ENCODE peak calls at places on chromosomes 6 and 20, in five cellular contexts. One of them, this sample, is unnamed.

GRCh38 chr20:59772373-59772705 is 161.1 kb downstream of the SYCP2 start:
- DNase-seq in activated CD4-positive, CD25-positive, alpha-beta regulatory T cell: no peak
- DNase-seq in anterior cingulate cortex: no peak
- DNase-seq in activated naive CD4-positive, alpha-beta T cell treated with anti-CD3 and anti-CD28 coated beads, Interleukin-2, amount 10 ng/mL, durations not matched to agents 7 days and 5 days: no peak
- DNase-seq in Karpas-422: no peak
- DNase-seq in this sample: no peak

GRCh38 chr6:16168121-16168520 is 39.2 kb downstream of the MYLIP start:
- DNase-seq in activated CD4-positive, CD25-positive, alpha-beta regulatory T cell: no peak
- DNase-seq in Karpas-422: no peak
- DNase-seq in anterior cingulate cortex: no peak
- DNase-seq in activated naive CD4-positive, alpha-beta T cell treated with anti-CD3 and anti-CD28 coated beads, Interleukin-2, amount 10 ng/mL, durations not matched to agents 7 days and 5 days: no peak
- DNase-seq in this sample: no peak

GRCh38 chr20:25601659-25602058 is 16.3 kb upstream of the NINL start:
- DNase-seq in anterior cingulate cortex: no peak
- DNase-seq in Karpas-422: no peak
- DNase-seq in activated naive CD4-positive, alpha-beta T cell treated with anti-CD3 and anti-CD28 coated beads, Interleukin-2, amount 10 ng/mL, durations not matched to agents 7 days and 5 days: no peak
- DNase-seq in activated CD4-positive, CD25-positive, alpha-beta regulatory T cell: no peak
- DNase-seq in this sample: no peak

GRCh38 chr20:5887386-5887785 is 62.9 kb downstream of the TRMT6 start:
- DNase-seq in anterior cingulate cortex: no peak
- DNase-seq in Karpas-422: no peak
- DNase-seq in activated CD4-positive, CD25-positive, alpha-beta regulatory T cell: no peak
- DNase-seq in activated naive CD4-positive, alpha-beta T cell treated with anti-CD3 and anti-CD28 coated beads, Interleukin-2, amount 10 ng/mL, durations not matched to agents 7 days and 5 days: no peak
- DNase-seq in this sample: no peak

GRCh38 chr6:41182069-41183034 is 18.6 kb downstream of the TREML2 start:
- DNase-seq in activated naive CD4-positive, alpha-beta T cell treated with anti-CD3 and anti-CD28 coated beads, Interleukin-2, amount 10 ng/mL, durations not matched to agents 7 days and 5 days: peak; percentile 75
- DNase-seq in anterior cingulate cortex: no peak
- DNase-seq in Karpas-422: peak; percentile 88
- DNase-seq in activated CD4-positive, CD25-positive, alpha-beta regulatory T cell: no peak
- DNase-seq in this sample: peak; percentile 36

GRCh38 chr6:38542031-38542430 is 97.7 kb downstream of the BTBD9 start:
- DNase-seq in activated CD4-positive, CD25-positive, alpha-beta regulatory T cell: no peak
- DNase-seq in Karpas-422: no peak
- DNase-seq in anterior cingulate cortex: no peak
- DNase-seq in activated naive CD4-positive, alpha-beta T cell treated with anti-CD3 and anti-CD28 coated beads, Interleukin-2, amount 10 ng/mL, durations not matched to agents 7 days and 5 days: no peak
- DNase-seq in this sample: no peak

GRCh38 chr20:6533321-6533720 is 234.2 kb upstream of the BMP2 start:
- DNase-seq in anterior cingulate cortex: no peak
- DNase-seq in Karpas-422: no peak
- DNase-seq in activated CD4-positive, CD25-positive, alpha-beta regulatory T cell: no peak
- DNase-seq in activated naive CD4-positive, alpha-beta T cell treated with anti-CD3 and anti-CD28 coated beads, Interleukin-2, amount 10 ng/mL, durations not matched to agents 7 days and 5 days: no peak
- DNase-seq in this sample: no peak

GRCh38 chr6:143973097-143973979 is 34.7 kb downstream of the PLAGL1 start:
- DNase-seq in Karpas-422: no peak
- DNase-seq in activated naive CD4-positive, alpha-beta T cell treated with anti-CD3 and anti-CD28 coated beads, Interleukin-2, amount 10 ng/mL, durations not matched to agents 7 days and 5 days: no peak
- DNase-seq in activated CD4-positive, CD25-positive, alpha-beta regulatory T cell: no peak
- DNase-seq in anterior cingulate cortex: no peak
- DNase-seq in this sample: no peak

GRCh38 chr6:30150671-30151395 is 10.2 kb downstream of the TRIM10 start:
- DNase-seq in activated naive CD4-positive, alpha-beta T cell treated with anti-CD3 and anti-CD28 coated beads, Interleukin-2, amount 10 ng/mL, durations not matched to agents 7 days and 5 days: no peak
- DNase-seq in anterior cingulate cortex: no peak
- DNase-seq in activated CD4-positive, CD25-positive, alpha-beta regulatory T cell: no peak
- DNase-seq in Karpas-422: no peak
- DNase-seq in this sample: no peak

GRCh38 chr6:41663558-41663957 is 25.3 kb downstream of the MDFI start:
- DNase-seq in Karpas-422: no peak
- DNase-seq in activated naive CD4-positive, alpha-beta T cell treated with anti-CD3 and anti-CD28 coated beads, Interleukin-2, amount 10 ng/mL, durations not matched to agents 7 days and 5 days: no peak
- DNase-seq in activated CD4-positive, CD25-positive, alpha-beta regulatory T cell: no peak
- DNase-seq in anterior cingulate cortex: no peak
- DNase-seq in this sample: no peak

This sample was measured in A172.